ENCODE peak calls at places on chromosome 18, in six cellular contexts. G is HEK293T, N is NCI-H1105, Z is ELF-1, B is choroid plexus epithelial cell, Y is NCI-H510A. A is an unnamed sample.

GRCh38 chr18:62088146-62088545 is 98.7 kb downstream of the PIGN start:
- DNase-seq in G (no peak), Y (no peak), N (no peak), B (peak; percentile 64), Z (no peak), A (no peak)

GRCh38 chr18:78659748-78660147 is 319.9 kb upstream of the SALL3 start:
- DNase-seq in G (peak; percentile 28), B (no peak), N (peak; percentile 7), Z (peak; percentile 64), Y (no peak), A (no peak)

GRCh38 chr18:70321616-70322015 is 32.8 kb downstream of the SOCS6 start:
- DNase-seq in G (no peak), B (no peak), N (no peak), Z (no peak), Y (no peak), A (no peak)

GRCh38 chr18:38076346-38077053 is 510.9 kb upstream of the CELF4 start:
- DNase-seq in B (no peak), Z (no peak), N (no peak), Y (peak; percentile 24), G (no peak), A (no peak)

GRCh38 chr18:47265197-47265596 is 13.7 kb upstream of the SKOR2 start:
- DNase-seq in Z (no peak), B (peak; percentile 2), N (no peak), G (no peak), Y (no peak), A (no peak)

GRCh38 chr18:47809420-47809819 is 121.0 kb downstream of the SMAD2 start:
- DNase-seq in Z (no peak), B (no peak), N (peak; percentile 13), Y (no peak), G (no peak), A (no peak)

GRCh38 chr18:62991389-62991788 is 276.0 kb downstream of the PHLPP1 start:
- DNase-seq in Y (no peak), G (no peak), N (no peak), B (no peak), Z (no peak), A (no peak)

GRCh38 chr18:23810396-23810795 is 121.1 kb downstream of the LAMA3 start:
- DNase-seq in N (no peak), Z (no peak), Y (no peak), B (no peak), G (no peak), A (no peak)

GRCh38 chr18:26435415-26436095 is 112.8 kb downstream of the KCTD1 start:
- DNase-seq in B (no peak), Z (no peak), G (no peak), N (no peak), Y (no peak), A (no peak)

GRCh38 chr18:12391487-12392136 is 14.6 kb upstream of the AFG3L2 start:
- DNase-seq in Z (peak; percentile 46), B (peak; percentile 87), Y (peak; percentile 13), G (peak; percentile 61), N (no peak), A (no peak)

GRCh38 chr18:37176307-37176934 is 347.5 kb downstream of the KIAA1328 start:
- DNase-seq in N (no peak), Y (no peak), Z (no peak), B (peak; percentile 2), G (no peak), A (no peak)

GRCh38 chr18:21331094-21331493 is 89.1 kb downstream of the GREB1L start:
- DNase-seq in N (no peak), Y (no peak), Z (no peak), B (no peak), G (no peak), A (no peak)

GRCh38 chr18:80252136-80252535 is 4.8 kb upstream of the PARD6G start:
- DNase-seq in Z (no peak), B (peak; percentile 49), G (no peak), Y (no peak), N (no peak), A (no peak)

GRCh38 chr18:31983020-31983419 is 35.6 kb upstream of the RNF125 start:
- DNase-seq in Y (no peak), G (no peak), N (no peak), B (no peak), Z (no peak), A (no peak)

GRCh38 chr18:59564516-59564915 is 132.7 kb downstream of the CCBE1 start:
- DNase-seq in B (no peak), G (no peak), N (no peak), Y (no peak), Z (no peak), A (no peak)

GRCh38 chr18:54023471-54023870 is 201.0 kb downstream of the MBD2 start:
- DNase-seq in Z (no peak), B (peak; percentile 87), Y (no peak), N (no peak), G (no peak), A (no peak)

GRCh38 chr18:57775937-57776336 is 27.2 kb downstream of the ATP8B1 start:
- DNase-seq in N (no peak), B (no peak), G (no peak), Z (no peak), Y (no peak), A (no peak)

GRCh38 chr18:9811978-9812377 is 73.8 kb upstream of the TXNDC2 start:
- DNase-seq in G (no peak), N (no peak), B (no peak), Z (no peak), Y (no peak), A (no peak)

GRCh38 chr18:51643483-51643882 is 446.0 kb upstream of the MEX3C start:
- DNase-seq in Y (no peak), G (no peak), B (no peak), N (no peak), Z (no peak), A (no peak)

GRCh38 chr18:32469691-32470131 is 971 bp downstream of the GAREM1 start:
- DNase-seq in B (peak; percentile 41), N (no peak), G (peak; percentile 19), Y (no peak), Z (peak; percentile 5), A (no peak)

GRCh38 chr18:79488311-79489047 is 92.7 kb downstream of the NFATC1 start:
- DNase-seq in B (no peak), Z (no peak), Y (no peak), N (no peak), G (no peak), A (no peak)

GRCh38 chr18:65988972-65989371 is 238.2 kb downstream of the CDH7 start:
- DNase-seq in N (no peak), B (no peak), G (no peak), Y (no peak), Z (no peak), A (no peak)

GRCh38 chr18:1446765-1447164 is 542.1 kb downstream of the ADCYAP1 start:
- DNase-seq in Z (no peak), N (no peak), B (no peak), G (no peak), Y (no peak), A (no peak)

GRCh38 chr18:35730738-35731370 is 149.3 kb downstream of the GALNT1 start:
- DNase-seq in Z (no peak), Y (peak; percentile 65), B (no peak), N (no peak), G (no peak), A (no peak)

GRCh38 chr18:75350440-75350839 is 77.1 kb downstream of the SMIM21 start:
- DNase-seq in G (no peak), N (no peak), Z (no peak), Y (no peak), B (peak; percentile 16), A (no peak)

GRCh38 chr18:28177828-28178635 is 1.1 kb upstream of the CDH2 start:
- DNase-seq in B (peak; percentile 30), N (peak; percentile 83), G (peak; percentile 74), Z (peak; percentile 79), Y (peak; percentile 94), A (no peak)

GRCh38 chr18:49638891-49639557 is 77.2 kb downstream of the LIPG start:
- DNase-seq in B (no peak), Z (no peak), G (no peak), Y (no peak), N (no peak), A (no peak)

GRCh38 chr18:24263078-24263477 is 124.2 kb downstream of the CABYR start:
- DNase-seq in G (no peak), B (no peak), N (no peak), Y (no peak), Z (no peak), A (no peak)

GRCh38 chr18:46950064-46950656 is 32.8 kb downstream of the KATNAL2 start:
- DNase-seq in G (peak; percentile 22), Y (no peak), Z (peak; percentile 8), N (peak; percentile 16), B (peak; percentile 50), A (no peak)

GRCh38 chr18:48781041-48781989 is 169.4 kb downstream of the SMAD7 start:
- DNase-seq in B (peak; percentile 58), Y (no peak), Z (peak; percentile 78), G (peak; percentile 10), N (no peak), A (no peak)

GRCh38 chr18:45164551-45164950 is 450.7 kb upstream of the SLC14A2 start:
- DNase-seq in N (no peak), Y (no peak), G (no peak), Z (no peak), B (no peak), A (no peak)

GRCh38 chr18:23284629-23285028 is 149.3 kb downstream of the CABLES1 start:
- DNase-seq in Z (no peak), B (no peak), N (no peak), Y (no peak), G (no peak), A (no peak)

GRCh38 chr18:22473366-22473765 is 55.7 kb upstream of the CTAGE1 start:
- DNase-seq in B (no peak), Y (no peak), G (no peak), Z (no peak), N (no peak), A (no peak)

GRCh38 chr18:44503854-44504253 is 176.8 kb upstream of the SETBP1 start:
- DNase-seq in N (no peak), G (no peak), Z (no peak), Y (no peak), B (no peak), A (no peak)